ENCODE peak calls at places on chromosomes 13 and 19, in four cellular contexts. Z, K, O and A are unnamed samples.

GRCh38 chr19:17754634-17755532 is 3.6 kb downstream of the FCHO1 start:
- DNase-seq in Z (no peak), K (peak), O (no peak), A (no peak)

GRCh38 chr19:2271516-2272103 is 10.4 kb downstream of the PEAK3 start:
- DNase-seq in Z (no peak), K (no peak), O (no peak), A (peak)

GRCh38 chr13:100506154-100506553 is 82.4 kb downstream of the GGACT start:
- DNase-seq in Z (no peak), K (no peak), O (no peak), A (no peak)

GRCh38 chr13:28000567-28000966 is 12.1 kb upstream of the URAD start:
- DNase-seq in Z (no peak), K (no peak), O (no peak), A (no peak)

GRCh38 chr13:109715902-109716301 is 70.5 kb downstream of the IRS2 start:
- DNase-seq in Z (no peak), K (no peak), O (no peak), A (no peak)

GRCh38 chr19:38658462-38659306 is 11.2 kb downstream of the ACTN4 start:
- DNase-seq in Z (no peak), K (no peak), O (peak), A (no peak)

GRCh38 chr13:94435604-94436226 is 43.8 kb downstream of the DCT start:
- DNase-seq in Z (peak), K (no peak), O (peak), A (no peak)

GRCh38 chr19:16199275-16199932 is 1.7 kb downstream of the AP1M1 start:
- DNase-seq in Z (no peak), K (no peak), O (no peak), A (no peak)

GRCh38 chr13:102141625-102142472 is 260.0 kb downstream of the FGF14 start:
- DNase-seq in Z (peak), K (no peak), O (peak), A (no peak)

GRCh38 chr13:45142440-45143345 is 22.4 kb downstream of the GTF2F2 start:
- DNase-seq in Z (no peak), K (no peak), O (peak), A (no peak)

GRCh38 chr13:42137856-42138537 is 89.5 kb downstream of the DGKH start:
- DNase-seq in Z (no peak), K (no peak), O (no peak), A (no peak)

GRCh38 chr13:111337741-111338140 is 17.3 kb downstream of the TEX29 start:
- DNase-seq in Z (no peak), K (no peak), O (no peak), A (no peak)

GRCh38 chr19:16328824-16329482 is 4.3 kb downstream of the KLF2 start:
- DNase-seq in Z (no peak), K (no peak), O (no peak), A (no peak)

GRCh38 chr19:55544776-55545439 is 435 bp downstream of the SBK3 start:
- DNase-seq in Z (peak), K (no peak), O (peak), A (no peak)

GRCh38 chr19:18658366-18658855 is 21.6 kb downstream of the KLHL26 start:
- DNase-seq in Z (no peak), K (no peak), O (no peak), A (no peak)

GRCh38 chr13:23871616-23872220 is 17.5 kb downstream of the MIPEP start:
- DNase-seq in Z (peak), K (no peak), O (peak), A (no peak)

GRCh38 chr19:18940791-18941627 is at the start of gene HOMER3:
- DNase-seq in Z (peak), K (no peak), O (no peak), A (peak)

GRCh38 chr13:37503287-37503686 is 95.3 kb downstream of the POSTN start:
- DNase-seq in Z (no peak), K (no peak), O (no peak), A (no peak)

GRCh38 chr19:7197169-7197759 is 97.0 kb downstream of the INSR start:
- DNase-seq in Z (peak), K (peak), O (peak), A (peak)

GRCh38 chr13:81017525-81018152 is 676.7 kb upstream of the SPRY2 start:
- DNase-seq in Z (peak), K (no peak), O (peak), A (no peak)

GRCh38 chr19:23882493-23882892 is 32.2 kb upstream of the ZNF726 start:
- DNase-seq in Z (no peak), K (no peak), O (peak), A (no peak)

GRCh38 chr19:35373492-35373891 is 2.6 kb downstream of the GPR42 start:
- DNase-seq in Z (no peak), K (no peak), O (no peak), A (no peak)

GRCh38 chr19:46081928-46082727 is 41.3 kb upstream of the IGFL4 start:
- DNase-seq in Z (peak), K (peak), O (peak), A (no peak)

GRCh38 chr13:51768378-51768921 is 35.5 kb downstream of the DHRS12 start:
- DNase-seq in Z (no peak), K (no peak), O (no peak), A (peak)

GRCh38 chr19:40366697-40367561 is 18.4 kb downstream of the PLD3 start:
- DNase-seq in Z (peak), K (no peak), O (no peak), A (peak)

GRCh38 chr19:55481148-55482127 is 3.5 kb upstream of the NAT14 start:
- DNase-seq in Z (no peak), K (no peak), O (no peak), A (no peak)

GRCh38 chr13:79056706-79057105 is 349.3 kb downstream of the RBM26 start:
- DNase-seq in Z (no peak), K (no peak), O (no peak), A (peak)

GRCh38 chr13:106176103-106176502 is 359.4 kb downstream of the EFNB2 start:
- DNase-seq in Z (no peak), K (no peak), O (no peak), A (no peak)
- TF ChIP-seq ETV6 in Z (no peak), K (no peak), O (no peak), A (no peak)

DNA sequence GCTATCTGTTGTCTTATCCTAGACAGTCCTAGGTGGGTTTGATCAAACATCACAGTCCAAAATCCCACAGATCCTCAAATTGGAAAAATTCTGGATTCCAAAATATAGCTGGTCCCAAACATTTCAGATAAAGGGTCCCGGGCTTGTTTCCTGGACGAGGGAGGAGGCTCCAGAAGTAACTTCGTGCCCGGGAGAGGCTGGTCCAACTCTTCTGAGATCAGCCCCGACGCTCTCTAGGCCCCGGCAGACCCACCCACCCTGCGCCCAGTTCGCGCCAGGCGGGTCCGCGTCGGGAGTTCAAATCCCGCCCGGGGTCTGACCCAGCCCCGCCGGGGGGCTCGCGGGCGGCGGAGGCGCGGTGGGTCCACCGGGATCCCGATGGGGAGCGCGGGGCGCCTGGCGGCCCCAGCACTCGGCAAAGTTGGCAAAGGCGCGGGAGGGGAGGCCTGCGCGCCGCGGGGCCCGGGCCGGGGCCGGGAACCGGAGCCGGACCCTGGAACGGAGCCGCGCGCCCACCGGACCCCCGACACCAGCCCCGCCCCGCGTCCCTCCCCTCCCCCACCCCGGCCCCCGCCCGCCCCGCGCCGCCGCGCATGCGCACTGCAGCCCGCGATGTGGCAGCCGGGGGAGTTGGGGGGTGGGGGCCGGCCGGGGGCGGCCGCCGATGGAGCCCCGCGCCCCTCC is 513 bp downstream of the MIER2 start:
- DNase-seq in Z (peak), K (no peak), O (no peak), A (peak)
- TF ChIP-seq ETV6 in Z (no peak), K (no peak), O (no peak), A (no peak)

GRCh38 chr13:30364876-30365275 is 57.4 kb upstream of the UBE2L5 start:
- DNase-seq in Z (no peak), K (no peak), O (no peak), A (no peak)
- TF ChIP-seq ETV6 in Z (no peak), K (no peak), O (no peak), A (no peak)

GRCh38 chr19:10149427-10149826 is 29.7 kb upstream of the EIF3G start:
- DNase-seq in Z (no peak), K (no peak), O (no peak), A (no peak)
- TF ChIP-seq ETV6 in Z (no peak), K (no peak), O (no peak), A (no peak)